ENCODE peak calls at places on chromosome 15, in four cellular contexts. Q is neuronal stem cell, N is H9, Y is IMR-90. C is an unnamed sample.

GRCh38 chr15:53648934-53649333 is 110.5 kb downstream of the WDR72 start:
- DNase-seq in Q (no peak), N (no peak), Y (no peak), C (no peak)

GRCh38 chr15:98773616-98774015 is 125.3 kb downstream of the IGF1R start:
- DNase-seq in N (no peak), Y (no peak), Q (no peak), C (peak)

GRCh38 chr15:76336254-76337046 is at the start of gene ISL2:
- DNase-seq in Q (peak), Y (peak), N (peak), C (peak)

GRCh38 chr15:41637086-41637485 is 23.1 kb upstream of the MGA start:
- DNase-seq in Y (no peak), Q (no peak), N (no peak), C (peak)

GRCh38 chr15:41180206-41180789 is 50.3 kb downstream of the EXD1 start:
- DNase-seq in Q (no peak), Y (peak), N (no peak), C (no peak)

GRCh38 chr15:92068121-92068520 is 214.6 kb downstream of the SLCO3A1 start:
- DNase-seq in Y (peak), Q (no peak), N (no peak), C (no peak)

GRCh38 chr15:51884517-51885236 is 55.2 kb downstream of the TMOD3 start:
- DNase-seq in Y (peak), N (no peak), Q (no peak), C (no peak)

GRCh38 chr15:99752556-99752955 is 19.3 kb upstream of the LYSMD4 start:
- DNase-seq in N (no peak), Q (no peak), Y (no peak), C (no peak)

GRCh38 chr15:85646538-85647091 is 148.1 kb downstream of the KLHL25 start:
- DNase-seq in Y (peak), Q (no peak), N (no peak), C (peak)

GRCh38 chr15:94683912-94684311 is 452.6 kb downstream of the MCTP2 start:
- DNase-seq in Q (no peak), N (no peak), Y (no peak), C (no peak)

GRCh38 chr15:66489179-66489791 is 8.3 kb downstream of the SNAPC5 start:
- DNase-seq in Y (no peak), N (no peak), Q (no peak), C (no peak)

GRCh38 chr15:39273805-39274411 is 307.0 kb upstream of the THBS1 start:
- DNase-seq in N (no peak), Y (peak), Q (no peak), C (no peak)

GRCh38 chr15:79466488-79466887 is 34.4 kb downstream of the MINAR1 start:
- DNase-seq in Q (no peak), Y (no peak), N (no peak), C (no peak)

GRCh38 chr15:70867911-70868467 is 14.0 kb upstream of the LARP6 start:
- DNase-seq in N (no peak), Q (no peak), Y (peak), C (no peak)

GRCh38 chr15:67836955-67837354 is 2.9 kb downstream of the RNU6-1 start:
- DNase-seq in Y (no peak), Q (no peak), N (no peak), C (no peak)

GRCh38 chr15:80547264-80547663 is 143.1 kb downstream of the ARNT2 start:
- DNase-seq in Y (no peak), Q (no peak), N (no peak), C (no peak)

GRCh38 chr15:34679326-34679725 is 75.5 kb downstream of the GJD2 start:
- DNase-seq in N (no peak), Y (peak), Q (no peak), C (no peak)
- H2BK5ac ChIP-seq in N (no peak), Y (no peak), Q (no peak), C (no peak)

DNA sequence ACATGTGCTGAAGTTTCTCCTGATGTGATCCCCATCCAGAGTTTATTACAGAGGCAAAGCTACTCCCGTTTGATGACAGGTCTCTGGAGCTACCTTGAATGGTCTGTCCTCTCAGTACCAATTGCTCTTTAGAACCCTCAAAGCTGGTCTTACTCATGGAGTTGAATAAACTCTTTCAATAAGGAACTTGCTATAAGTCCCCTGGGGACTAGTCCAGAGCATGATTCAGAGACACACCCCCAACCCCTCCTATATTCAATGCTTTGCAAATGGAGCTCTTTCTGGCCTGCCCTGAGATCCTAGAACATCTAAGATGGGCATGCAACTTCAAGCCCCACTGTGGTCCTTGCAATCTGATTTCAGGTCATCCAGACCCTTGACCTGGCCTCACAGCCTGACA is 23.9 kb upstream of the TPM1 start:
- DNase-seq in N (no peak), Q (no peak), Y (peak), C (no peak)
- H4K8ac ChIP-seq in N (no peak), Q (no peak), Y (no peak), C (no peak)

DNA sequence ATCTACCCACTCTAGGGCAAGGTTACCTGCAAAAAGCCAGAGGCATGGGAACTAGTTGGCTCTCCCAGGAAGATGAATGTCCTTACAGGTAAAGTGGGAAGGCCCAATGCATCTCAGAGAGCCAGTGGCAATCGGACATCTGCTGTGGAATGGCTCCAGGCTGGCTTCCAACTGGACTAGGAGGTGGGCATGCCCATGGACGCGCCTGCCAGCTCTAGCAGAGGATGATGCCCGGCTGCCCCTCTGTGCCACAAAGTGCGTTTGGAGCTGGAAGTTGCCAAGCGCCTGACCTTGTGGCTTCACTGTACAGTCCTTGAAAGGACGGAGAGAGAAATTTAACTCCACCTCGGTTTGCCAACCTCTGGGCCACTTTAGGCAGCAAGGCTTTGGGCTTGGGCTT is 84.4 kb downstream of the NR2F2 start:
- DNase-seq in Q (no peak), Y (no peak), N (peak), C (peak)
- H2BK120ac ChIP-seq in Q (no peak), Y (no peak), N (no peak), C (no peak)

DNA sequence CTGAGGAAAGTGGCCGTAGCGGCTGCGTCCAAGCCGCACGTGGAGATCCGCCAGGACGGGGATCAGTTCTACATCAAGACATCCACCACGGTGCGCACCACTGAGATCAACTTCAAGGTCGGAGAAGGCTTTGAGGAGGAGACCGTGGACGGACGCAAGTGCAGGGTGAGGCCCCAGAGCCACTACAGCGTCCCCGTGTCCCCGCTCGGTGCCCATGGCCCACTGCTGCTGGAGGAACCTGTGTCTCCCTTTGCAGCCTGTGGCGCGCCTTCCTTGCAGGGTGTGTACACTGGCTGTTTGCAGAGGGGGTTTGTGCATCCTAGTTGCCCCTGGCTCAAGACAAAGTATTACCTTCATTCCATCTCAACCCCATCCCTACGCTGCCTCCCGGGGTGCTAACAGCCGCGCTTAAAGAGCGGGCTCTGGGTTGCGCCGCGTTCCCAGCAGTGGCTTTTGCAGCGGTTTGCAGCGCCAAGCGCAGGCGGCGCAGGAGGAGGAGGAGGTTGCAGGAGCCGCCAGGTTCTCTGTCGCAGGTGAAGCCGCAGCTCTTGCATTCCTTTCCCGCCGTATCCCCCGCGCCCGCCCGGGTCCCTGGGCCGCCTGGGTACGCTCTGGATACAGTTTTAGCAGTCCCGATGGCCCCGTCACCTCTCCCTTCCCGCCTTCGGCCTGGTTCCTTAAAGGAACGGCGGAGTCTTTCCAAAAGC is 1.1 kb downstream of the CRABP1 start:
- DNase-seq in N (peak), Q (no peak), Y (no peak), C (peak)
- H2BK5ac ChIP-seq in N (no peak), Q (peak), Y (no peak), C (no peak)

GRCh38 chr15:93470042-93470441 is 381.0 kb upstream of the RGMA start:
- DNase-seq in N (peak), Y (no peak), Q (no peak), C (no peak)
- H4K8ac ChIP-seq in N (no peak), Y (no peak), Q (no peak), C (no peak)

DNA sequence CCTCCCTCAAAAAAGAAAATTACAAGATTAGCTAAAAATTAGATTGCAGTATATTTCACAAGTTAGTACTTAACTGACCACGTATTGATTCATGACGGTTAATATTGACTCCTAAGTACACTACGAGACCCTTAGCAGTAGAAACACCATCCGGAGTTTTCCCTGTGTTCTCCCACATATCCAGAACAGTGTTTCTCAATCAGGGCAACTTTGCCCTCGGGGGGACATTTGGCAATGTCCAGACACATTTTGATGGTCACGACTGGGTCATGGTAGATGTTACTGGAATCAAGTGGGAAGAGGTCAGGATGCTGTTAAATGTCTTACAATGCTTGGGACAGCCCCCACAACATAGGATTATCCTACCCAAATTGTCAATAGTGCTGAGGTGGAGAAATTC is 40.7 kb upstream of the LIPC start:
- DNase-seq in Y (no peak), Q (no peak), N (no peak), C (no peak)
- H2BK120ac ChIP-seq in Y (peak), Q (no peak), N (no peak), C (no peak)

DNA sequence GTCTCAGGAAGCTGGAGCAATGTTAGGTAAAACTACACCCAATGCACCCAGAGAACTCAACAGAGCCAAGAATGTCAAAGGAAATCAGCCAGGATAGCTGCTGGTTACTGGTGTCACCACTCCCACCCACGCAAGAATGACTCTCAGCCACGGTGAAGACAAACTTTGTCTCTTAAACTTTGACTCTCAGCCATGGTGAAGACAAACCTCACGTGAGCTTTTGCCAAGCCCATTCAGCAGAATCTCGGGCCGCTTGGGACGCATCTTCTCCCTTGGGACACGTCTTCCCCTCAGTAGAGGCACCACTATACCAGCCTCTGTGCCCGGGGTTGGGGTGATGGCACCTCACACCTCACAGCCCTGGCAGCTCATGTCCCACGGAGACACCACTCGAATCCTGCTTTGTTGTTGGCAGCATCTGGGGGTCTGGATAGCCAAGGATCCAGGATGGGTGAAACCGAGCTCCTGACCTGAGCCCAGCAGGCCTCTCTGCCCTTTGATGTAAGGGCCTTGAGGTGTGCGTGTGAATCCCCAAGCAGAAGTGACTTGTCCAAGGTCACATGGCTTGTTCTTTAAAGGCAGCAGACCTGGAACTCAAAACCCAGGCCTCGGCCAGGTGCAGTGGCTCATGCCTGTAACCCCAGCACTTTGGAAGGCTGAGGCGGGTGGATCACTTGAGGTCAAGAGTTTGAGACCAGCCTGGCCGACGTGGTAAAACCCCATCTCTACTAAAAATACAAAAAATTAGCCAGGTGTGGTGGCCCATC is 21.8 kb downstream of the RBPMS2 start:
- DNase-seq in Y (no peak), N (no peak), Q (no peak), C (no peak)
- H2BK5ac ChIP-seq in Y (no peak), N (no peak), Q (no peak), C (no peak)

GRCh38 chr15:89813381-89814111 is 1.1 kb downstream of the ANPEP start:
- DNase-seq in Q (no peak), Y (no peak), N (no peak), C (no peak)

GRCh38 chr15:89812126-89812846 is 2.4 kb downstream of the ANPEP start:
- DNase-seq in Q (no peak), N (no peak), Y (no peak), C (no peak)

GRCh38 chr15:89810837-89811236 is 3.8 kb downstream of the ANPEP start:
- DNase-seq in Q (no peak), N (no peak), Y (no peak), C (no peak)

GRCh38 chr15:89814112-89814742 is 425 bp downstream of the ANPEP start:
- DNase-seq in Y (no peak), N (peak), Q (no peak), C (no peak)

DNA sequence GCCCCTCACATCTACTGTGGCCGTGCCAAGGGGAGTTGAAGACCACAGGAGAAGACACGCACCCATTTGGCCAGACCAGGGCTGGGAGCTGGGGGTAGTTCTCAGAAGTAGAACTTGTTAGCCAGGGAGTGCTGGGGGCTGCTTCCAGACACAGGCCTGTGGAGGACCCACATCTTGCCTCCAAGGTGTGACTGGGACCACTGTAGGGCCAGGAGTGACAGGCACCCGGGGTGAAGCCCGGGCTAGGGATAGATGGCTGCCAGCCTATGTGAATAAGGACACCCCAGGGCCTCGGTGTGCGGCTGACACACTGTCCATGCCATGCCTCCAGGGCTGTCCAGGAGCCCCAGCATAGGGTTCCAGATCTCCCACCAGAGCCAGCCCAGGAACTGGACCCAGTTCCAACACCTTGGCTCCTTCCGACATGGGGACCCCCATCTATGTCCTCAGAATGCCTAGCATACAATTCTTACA is 1.8 kb downstream of the ANPEP start:
- DNase-seq in Y (no peak), Q (no peak), N (no peak), C (no peak)
- H4K8ac ChIP-seq in Y (no peak), Q (no peak), N (no peak), C (no peak)